ENCODE peak calls at places on chromosome 9, in eight cellular contexts. A, P, N, O, S, X, L and C are unnamed samples.

GRCh38 chr9:124628741-124629140 is 121.5 kb upstream of the NR5A1 start:
- DNase-seq in X (no peak), O (no peak), N (no peak), P (no peak), S (no peak), A (no peak), L (no peak), C (no peak)

GRCh38 chr9:15572200-15572599 is 19.4 kb downstream of the CCDC171 start:
- DNase-seq in N (no peak), X (no peak), P (no peak), L (no peak), S (no peak), A (no peak), O (no peak), C (peak; percentile 8)

GRCh38 chr9:114592356-114592755 is 4.8 kb downstream of the ATP6V1G1 start:
- DNase-seq in X (peak; percentile 39), S (no peak), L (peak; percentile 38), N (peak; percentile 77), A (peak; percentile 43), P (no peak), O (peak; percentile 87), C (peak; percentile 76)

GRCh38 chr9:126619336-126619919 is 5.7 kb downstream of the LMX1B start:
- DNase-seq in X (no peak), P (no peak), N (no peak), A (no peak), O (no peak), S (no peak), L (no peak), C (no peak)

GRCh38 chr9:15239816-15240215 is 67.2 kb downstream of the TTC39B start:
- DNase-seq in A (no peak), P (no peak), S (no peak), X (no peak), O (no peak), L (no peak), N (no peak), C (no peak)

GRCh38 chr9:37650873-37651768 is at the start of gene FRMPD1:
- DNase-seq in O (no peak), A (peak; percentile 39), S (peak; percentile 79), P (no peak), X (peak; percentile 64), L (peak; percentile 70), N (peak; percentile 45), C (peak; percentile 36)

GRCh38 chr9:130665431-130666392 is 1.3 kb downstream of the PRDM12 start:
- DNase-seq in O (no peak), P (no peak), N (no peak), X (peak; percentile 15), L (peak; percentile 31), S (no peak), A (no peak), C (no peak)

GRCh38 chr9:17589771-17590170 is 10.9 kb downstream of the SH3GL2 start:
- DNase-seq in S (no peak), N (no peak), L (no peak), X (no peak), A (no peak), O (no peak), P (no peak), C (no peak)

GRCh38 chr9:129237195-129237611 is 59.1 kb upstream of the IER5L start:
- DNase-seq in N (peak; percentile 12), P (no peak), L (peak; percentile 59), S (peak; percentile 33), O (no peak), A (peak; percentile 29), X (peak; percentile 70), C (peak; percentile 67)

GRCh38 chr9:74771262-74771585 is 116.5 kb downstream of the TRPM6 start:
- DNase-seq in L (no peak), N (no peak), A (no peak), X (peak; percentile 5), S (no peak), P (no peak), O (no peak), C (no peak)